ENCODE peak calls at places on chromosomes 13 and 19, in nine cellular contexts. One of them, this sample, is unnamed.

GRCh38 chr13:112245959-112246358 is 130.2 kb upstream of the SPACA7 start:
- DNase-seq in PC-3: no peak
- DNase-seq in dorsolateral prefrontal cortex: no peak
- DNase-seq in progenitor cell of endocrine pancreas: no peak
- DNase-seq in T-helper 2 cell treated with Interferon-gamma antibody and Interleukin-4, amounts not matched to agents 5 μg/mL and 100 μg/mL, for 36 hours: no peak
- DNase-seq in nucleus accumbens: no peak
- DNase-seq in Right ventricle myocardium superior: no peak
- DNase-seq in esophagus muscularis mucosa: peak
- DNase-seq in Ammon's horn: no peak
- DNase-seq in this sample: no peak

GRCh38 chr13:42762251-42762650 is 19.1 kb upstream of the FAM216B start:
- DNase-seq in dorsolateral prefrontal cortex: no peak
- DNase-seq in T-helper 2 cell treated with Interferon-gamma antibody and Interleukin-4, amounts not matched to agents 5 μg/mL and 100 μg/mL, for 36 hours: no peak
- DNase-seq in progenitor cell of endocrine pancreas: no peak
- DNase-seq in Ammon's horn: no peak
- DNase-seq in nucleus accumbens: no peak
- DNase-seq in Right ventricle myocardium superior: no peak
- DNase-seq in PC-3: peak
- DNase-seq in esophagus muscularis mucosa: peak
- DNase-seq in this sample: no peak

GRCh38 chr19:7428651-7429113 is 60.2 kb downstream of the PEX11G start:
- DNase-seq in dorsolateral prefrontal cortex: no peak
- DNase-seq in T-helper 2 cell treated with Interferon-gamma antibody and Interleukin-4, amounts not matched to agents 5 μg/mL and 100 μg/mL, for 36 hours: no peak
- DNase-seq in esophagus muscularis mucosa: no peak
- DNase-seq in PC-3: no peak
- DNase-seq in Ammon's horn: no peak
- DNase-seq in progenitor cell of endocrine pancreas: no peak
- DNase-seq in nucleus accumbens: no peak
- DNase-seq in Right ventricle myocardium superior: no peak
- DNase-seq in this sample: peak

GRCh38 chr13:76884571-76885202 is 1.5 kb downstream of the KCTD12 start:
- DNase-seq in PC-3: peak
- DNase-seq in esophagus muscularis mucosa: no peak
- DNase-seq in Right ventricle myocardium superior: no peak
- DNase-seq in nucleus accumbens: no peak
- DNase-seq in Ammon's horn: no peak
- DNase-seq in progenitor cell of endocrine pancreas: no peak
- DNase-seq in dorsolateral prefrontal cortex: no peak
- DNase-seq in T-helper 2 cell treated with Interferon-gamma antibody and Interleukin-4, amounts not matched to agents 5 μg/mL and 100 μg/mL, for 36 hours: no peak
- DNase-seq in this sample: peak

GRCh38 chr19:31504221-31504620 is 155.0 kb upstream of the TSHZ3 start:
- DNase-seq in Right ventricle myocardium superior: no peak
- DNase-seq in esophagus muscularis mucosa: peak
- DNase-seq in PC-3: no peak
- DNase-seq in Ammon's horn: no peak
- DNase-seq in T-helper 2 cell treated with Interferon-gamma antibody and Interleukin-4, amounts not matched to agents 5 μg/mL and 100 μg/mL, for 36 hours: no peak
- DNase-seq in nucleus accumbens: no peak
- DNase-seq in dorsolateral prefrontal cortex: no peak
- DNase-seq in progenitor cell of endocrine pancreas: no peak
- DNase-seq in this sample: no peak

GRCh38 chr13:108102771-108103170 is 112.6 kb downstream of the LIG4 start:
- DNase-seq in dorsolateral prefrontal cortex: no peak
- DNase-seq in progenitor cell of endocrine pancreas: no peak
- DNase-seq in Right ventricle myocardium superior: no peak
- DNase-seq in esophagus muscularis mucosa: no peak
- DNase-seq in Ammon's horn: no peak
- DNase-seq in PC-3: peak
- DNase-seq in nucleus accumbens: no peak
- DNase-seq in T-helper 2 cell treated with Interferon-gamma antibody and Interleukin-4, amounts not matched to agents 5 μg/mL and 100 μg/mL, for 36 hours: no peak
- DNase-seq in this sample: no peak

GRCh38 chr13:36975172-36975571 is 24.0 kb downstream of the ALG5 start:
- DNase-seq in Right ventricle myocardium superior: no peak
- DNase-seq in nucleus accumbens: no peak
- DNase-seq in Ammon's horn: no peak
- DNase-seq in progenitor cell of endocrine pancreas: no peak
- DNase-seq in dorsolateral prefrontal cortex: no peak
- DNase-seq in T-helper 2 cell treated with Interferon-gamma antibody and Interleukin-4, amounts not matched to agents 5 μg/mL and 100 μg/mL, for 36 hours: no peak
- DNase-seq in esophagus muscularis mucosa: no peak
- DNase-seq in PC-3: no peak
- DNase-seq in this sample: no peak

GRCh38 chr13:110509971-110510786 is 51.3 kb downstream of the RAB20 start:
- DNase-seq in Right ventricle myocardium superior: peak
- DNase-seq in dorsolateral prefrontal cortex: no peak
- DNase-seq in T-helper 2 cell treated with Interferon-gamma antibody and Interleukin-4, amounts not matched to agents 5 μg/mL and 100 μg/mL, for 36 hours: no peak
- DNase-seq in PC-3: no peak
- DNase-seq in esophagus muscularis mucosa: no peak
- DNase-seq in progenitor cell of endocrine pancreas: no peak
- DNase-seq in nucleus accumbens: no peak
- DNase-seq in Ammon's horn: no peak
- DNase-seq in this sample: no peak

GRCh38 chr19:11984986-11985385 is 20.1 kb downstream of the ZNF763 start:
- DNase-seq in T-helper 2 cell treated with Interferon-gamma antibody and Interleukin-4, amounts not matched to agents 5 μg/mL and 100 μg/mL, for 36 hours: no peak
- DNase-seq in Right ventricle myocardium superior: no peak
- DNase-seq in esophagus muscularis mucosa: no peak
- DNase-seq in nucleus accumbens: no peak
- DNase-seq in Ammon's horn: no peak
- DNase-seq in PC-3: no peak
- DNase-seq in progenitor cell of endocrine pancreas: no peak
- DNase-seq in dorsolateral prefrontal cortex: no peak
- DNase-seq in this sample: no peak

This sample was measured in colonic mucosa.